ENCODE peak calls at places on chromosomes 11 and 22, in seven cellular contexts. L is stromal cell of bone marrow; A is WTC11; C is NCI-H774; K is stimulated activated CD8-positive, alpha-beta memory T cell treated with anti-CD3 and anti-CD28 coated beads, Interleukin-15, amount 100 ng/mL, for 1 hour; V is LoVo; B is activated CD4-positive, CD25-positive, alpha-beta regulatory T cell. J is an unnamed sample.
A peak's percentile ranks its signal among the peaks of the same experiment; 100 is the strongest.

GRCh38 chr22:19555651-19556050 is 31.4 kb upstream of the CLDN5 start:
- DNase-seq in A (no peak), V (no peak), K (no peak), B (no peak), C (no peak), L (no peak), J (no peak)

GRCh38 chr11:120316880-120317688 is 8.0 kb upstream of the TLCD5 start:
- DNase-seq in V (peak; percentile 81), C (no peak), K (no peak), L (no peak), B (no peak), A (peak; percentile 42), J (no peak)

GRCh38 chr11:117705866-117706265 is 91.2 kb downstream of the DSCAML1 start:
- DNase-seq in B (no peak), C (no peak), V (no peak), K (no peak), L (no peak), A (no peak), J (no peak)

GRCh38 chr11:2206291-2206690 is 34.7 kb upstream of the TH start:
- DNase-seq in A (peak; percentile 4), C (no peak), L (no peak), K (no peak), B (no peak), V (no peak), J (no peak)

GRCh38 chr11:6328321-6328720 is 8.0 kb upstream of the CAVIN3 start:
- DNase-seq in K (no peak), L (no peak), C (no peak), A (no peak), B (no peak), V (no peak), J (no peak)

GRCh38 chr11:60765355-60765754 is 8.7 kb downstream of the MS4A15 start:
- DNase-seq in B (no peak), A (no peak), V (no peak), L (no peak), K (no peak), C (no peak), J (no peak)

GRCh38 chr11:13834463-13834862 is 128.1 kb upstream of the SPON1 start:
- DNase-seq in V (no peak), A (peak; percentile 74), K (no peak), B (no peak), L (no peak), C (no peak), J (no peak)

GRCh38 chr11:77402218-77402556 is 71.7 kb downstream of the PAK1 start:
- DNase-seq in L (no peak), B (no peak), V (no peak), A (no peak), C (no peak), K (no peak), J (no peak)

GRCh38 chr11:100735949-100736675 is 49.0 kb downstream of the ARHGAP42 start:
- DNase-seq in V (no peak), K (no peak), A (no peak), C (no peak), L (no peak), B (no peak), J (peak; percentile 8)

GRCh38 chr11:126318642-126319373 is 14.9 kb downstream of the DCPS start:
- DNase-seq in B (no peak), V (no peak), K (no peak), C (no peak), A (no peak), L (peak; percentile 95), J (peak; percentile 89)

GRCh38 chr11:123429336-123429735 is 733 bp upstream of the GRAMD1B start:
- DNase-seq in C (no peak), V (no peak), K (no peak), A (no peak), L (peak; percentile 67), B (no peak), J (peak; percentile 48)

GRCh38 chr11:95372097-95372656 is 141.2 kb upstream of the SESN3 start:
- DNase-seq in K (no peak), C (no peak), A (no peak), V (no peak), L (no peak), B (no peak), J (no peak)

GRCh38 chr11:43790444-43790794 is 90.2 kb upstream of the ALKBH3 start:
- DNase-seq in K (no peak), V (no peak), B (no peak), C (no peak), A (no peak), L (no peak), J (peak; percentile 33)

GRCh38 chr11:65355776-65356393 is 1.3 kb downstream of the TIGD3 start:
- DNase-seq in V (no peak), C (no peak), B (no peak), L (no peak), K (no peak), A (peak; percentile 42), J (no peak)

GRCh38 chr22:37303821-37304274 is 21.5 kb downstream of the CYTH4 start:
- DNase-seq in K (no peak), V (no peak), A (no peak), B (no peak), C (no peak), L (peak; percentile 87), J (peak; percentile 69)

GRCh38 chr11:15720460-15720859 is 605.7 kb downstream of the INSC start:
- DNase-seq in B (no peak), A (no peak), V (no peak), C (peak; percentile 51), L (no peak), K (no peak), J (no peak)

GRCh38 chr11:3096909-3097395 is 39.7 kb upstream of the CARS1 start:
- DNase-seq in V (no peak), K (no peak), L (no peak), B (no peak), C (no peak), A (no peak), J (no peak)

J was measured in AG09309.